ENCODE peak calls at places on chromosomes 12 and 14, in nine cellular contexts. One of them, this sample, is unnamed.

GRCh38 chr14:95683793-95684192 is 2.4 kb upstream of the TCL1B start:
- DNase-seq in NCI-H524: no peak
- DNase-seq in T-helper 2 cell treated with Interferon-gamma antibody and Interleukin-4, amounts not matched to agents 5 μg/mL and 100 μg/mL, for 36 hours: no peak
- DNase-seq in putamen: no peak
- DNase-seq in hippocampal formation: no peak
- DNase-seq in T-cell: no peak
- DNase-seq in right atrium auricular region: no peak
- DNase-seq in H4: no peak
- DNase-seq in amniotic stem cell: no peak
- DNase-seq in this sample: no peak

GRCh38 chr12:122994781-122995502 is 14.5 kb downstream of the ARL6IP4 start:
- DNase-seq in NCI-H524: no peak
- DNase-seq in T-cell: no peak
- DNase-seq in right atrium auricular region: no peak
- DNase-seq in T-helper 2 cell treated with Interferon-gamma antibody and Interleukin-4, amounts not matched to agents 5 μg/mL and 100 μg/mL, for 36 hours: no peak
- DNase-seq in putamen: no peak
- DNase-seq in amniotic stem cell: no peak
- DNase-seq in hippocampal formation: no peak
- DNase-seq in H4: no peak
- DNase-seq in this sample: no peak

GRCh38 chr14:75811136-75811839 is 150.2 kb downstream of the TTLL5 start:
- DNase-seq in T-cell: no peak
- DNase-seq in NCI-H524: no peak
- DNase-seq in amniotic stem cell: no peak
- DNase-seq in right atrium auricular region: no peak
- DNase-seq in hippocampal formation: no peak
- DNase-seq in putamen: no peak
- DNase-seq in T-helper 2 cell treated with Interferon-gamma antibody and Interleukin-4, amounts not matched to agents 5 μg/mL and 100 μg/mL, for 36 hours: no peak
- DNase-seq in H4: no peak
- DNase-seq in this sample: no peak

GRCh38 chr12:111546758-111547383 is 52.2 kb downstream of the ATXN2 start:
- DNase-seq in hippocampal formation: no peak
- DNase-seq in T-cell: no peak
- DNase-seq in right atrium auricular region: no peak
- DNase-seq in H4: no peak
- DNase-seq in T-helper 2 cell treated with Interferon-gamma antibody and Interleukin-4, amounts not matched to agents 5 μg/mL and 100 μg/mL, for 36 hours: peak
- DNase-seq in putamen: no peak
- DNase-seq in NCI-H524: no peak
- DNase-seq in amniotic stem cell: no peak
- DNase-seq in this sample: no peak

GRCh38 chr12:114499338-114499737 is 93.4 kb upstream of the TBX5 start:
- DNase-seq in right atrium auricular region: no peak
- DNase-seq in T-helper 2 cell treated with Interferon-gamma antibody and Interleukin-4, amounts not matched to agents 5 μg/mL and 100 μg/mL, for 36 hours: no peak
- DNase-seq in T-cell: no peak
- DNase-seq in amniotic stem cell: no peak
- DNase-seq in hippocampal formation: no peak
- DNase-seq in NCI-H524: no peak
- DNase-seq in H4: no peak
- DNase-seq in putamen: no peak
- DNase-seq in this sample: no peak

GRCh38 chr14:79318371-79318770 is 892.9 kb downstream of the DIO2 start:
- DNase-seq in T-cell: no peak
- DNase-seq in NCI-H524: no peak
- DNase-seq in H4: peak
- DNase-seq in T-helper 2 cell treated with Interferon-gamma antibody and Interleukin-4, amounts not matched to agents 5 μg/mL and 100 μg/mL, for 36 hours: no peak
- DNase-seq in hippocampal formation: no peak
- DNase-seq in amniotic stem cell: no peak
- DNase-seq in putamen: no peak
- DNase-seq in right atrium auricular region: no peak
- DNase-seq in this sample: no peak

GRCh38 chr12:67701121-67701520 is 52.6 kb downstream of the DYRK2 start:
- DNase-seq in NCI-H524: no peak
- DNase-seq in H4: no peak
- DNase-seq in right atrium auricular region: no peak
- DNase-seq in putamen: no peak
- DNase-seq in T-cell: no peak
- DNase-seq in hippocampal formation: no peak
- DNase-seq in amniotic stem cell: no peak
- DNase-seq in T-helper 2 cell treated with Interferon-gamma antibody and Interleukin-4, amounts not matched to agents 5 μg/mL and 100 μg/mL, for 36 hours: no peak
- DNase-seq in this sample: no peak

GRCh38 chr14:58584383-58584782 is 53.4 kb upstream of the DACT1 start:
- DNase-seq in hippocampal formation: no peak
- DNase-seq in right atrium auricular region: no peak
- DNase-seq in T-cell: no peak
- DNase-seq in T-helper 2 cell treated with Interferon-gamma antibody and Interleukin-4, amounts not matched to agents 5 μg/mL and 100 μg/mL, for 36 hours: no peak
- DNase-seq in amniotic stem cell: no peak
- DNase-seq in H4: no peak
- DNase-seq in putamen: no peak
- DNase-seq in NCI-H524: no peak
- DNase-seq in this sample: no peak

GRCh38 chr14:61211476-61212262 is 69.5 kb downstream of the TMEM30B start:
- DNase-seq in T-helper 2 cell treated with Interferon-gamma antibody and Interleukin-4, amounts not matched to agents 5 μg/mL and 100 μg/mL, for 36 hours: no peak
- DNase-seq in putamen: no peak
- DNase-seq in amniotic stem cell: no peak
- DNase-seq in hippocampal formation: no peak
- DNase-seq in H4: no peak
- DNase-seq in NCI-H524: peak
- DNase-seq in T-cell: no peak
- DNase-seq in right atrium auricular region: no peak
- DNase-seq in this sample: no peak

This sample was measured in GOT3.